ENCODE peak calls at places on chromosomes 16 and 17, in four cellular contexts. O, I, X and K are unnamed samples.

GRCh38 chr17:54891176-54891821 is 9.4 kb upstream of the TOM1L1 start:
- DNase-seq in O (peak), I (no peak), X (peak), K (no peak)

GRCh38 chr16:69270395-69270794 is 40.8 kb upstream of the VPS4A start:
- DNase-seq in O (peak), I (no peak), X (no peak), K (no peak)

GRCh38 chr16:84738255-84739038 is 38.6 kb downstream of the USP10 start:
- DNase-seq in O (peak), I (peak), X (no peak), K (peak)

GRCh38 chr16:88905563-88905962 is 39.1 kb upstream of the PABPN1L start:
- DNase-seq in O (peak), I (no peak), X (no peak), K (no peak)

GRCh38 chr17:56832446-56832845 is 1.3 kb downstream of the C17orf67 start:
- DNase-seq in O (no peak), I (no peak), X (no peak), K (no peak)

GRCh38 chr17:83128306-83129240 is 49.2 kb downstream of the METRNL start:
- DNase-seq in O (no peak), I (no peak), X (no peak), K (no peak)

GRCh38 chr16:26806641-26807040 is 260.1 kb upstream of the C16orf82 start:
- DNase-seq in O (no peak), I (no peak), X (no peak), K (no peak)

GRCh38 chr16:49013727-49014080 is 267.9 kb downstream of the CBLN1 start:
- DNase-seq in O (no peak), I (no peak), X (no peak), K (no peak)

GRCh38 chr16:86531641-86532525 is 21.6 kb downstream of the FOXF1 start:
- DNase-seq in O (no peak), I (no peak), X (no peak), K (no peak)

GRCh38 chr17:43372273-43372911 is 26.4 kb upstream of the ARL4D start:
- DNase-seq in O (peak), I (no peak), X (no peak), K (no peak)

GRCh38 chr17:9144502-9145233 is 123.4 kb downstream of the NTN1 start:
- DNase-seq in O (no peak), I (no peak), X (no peak), K (no peak)

GRCh38 chr16:3190949-3191353 is 2.9 kb downstream of the OR1F1 start:
- DNase-seq in O (peak), I (no peak), X (no peak), K (no peak)

GRCh38 chr17:41666708-41667279 is 21.9 kb upstream of the EIF1 start:
- DNase-seq in O (peak), I (peak), X (peak), K (peak)

GRCh38 chr17:16211601-16212000 is 3.7 kb downstream of the NCOR1 start:
- DNase-seq in O (no peak), I (no peak), X (no peak), K (no peak)

GRCh38 chr17:48561894-48562810 is 16.0 kb downstream of the HOXB4 start:
- DNase-seq in O (no peak), I (no peak), X (no peak), K (no peak)

GRCh38 chr17:72421128-72422092 is 300.6 kb downstream of the SOX9 start:
- DNase-seq in O (peak), I (no peak), X (peak), K (no peak)

GRCh38 chr17:80762076-80762475 is 217.4 kb downstream of the RPTOR start:
- DNase-seq in O (no peak), I (no peak), X (no peak), K (no peak)

GRCh38 chr16:84514295-84514873 is 9.9 kb upstream of the MEAK7 start:
- DNase-seq in O (no peak), I (no peak), X (no peak), K (no peak)

GRCh38 chr16:76277099-76278030 is at the start of gene CNTNAP4:
- DNase-seq in O (no peak), I (no peak), X (no peak), K (no peak)

GRCh38 chr16:30896203-30896889 is at the start of gene CTF1:
- DNase-seq in O (peak), I (no peak), X (peak), K (no peak)

GRCh38 chr17:53574038-53574437 is 248.7 kb upstream of the KIF2B start:
- DNase-seq in O (no peak), I (no peak), X (no peak), K (no peak)

GRCh38 chr17:19708431-19709175 is 7.8 kb downstream of the SLC47A2 start:
- DNase-seq in O (no peak), I (no peak), X (no peak), K (no peak)

GRCh38 chr17:57521606-57522435 is 223.3 kb downstream of the CCDC182 start:
- DNase-seq in O (peak), I (no peak), X (no peak), K (no peak)